ENCODE peak calls at places on chromosomes 5 and 9, in nine cellular contexts. V is kidney epithelial cell, J is glutamatergic neuron, M is GM23338, L is lower leg skin, C is cardiac fibroblast, S is keratinocyte, Z is heart right ventricle, O is GM20000. E is an unnamed sample.
A peak's percentile ranks its signal among the peaks of the same experiment; 100 is the strongest.

GRCh38 chr9:95338243-95338642 is 20.7 kb upstream of the FANCC start:
- DNase-seq in Z (no peak), L (no peak), S (no peak), V (no peak), J (no peak), C (no peak), O (no peak), M (no peak), E (no peak)

GRCh38 chr5:157476699-157477408 is 16.8 kb downstream of the NIPAL4 start:
- DNase-seq in Z (peak; percentile 33), V (peak; percentile 44), O (peak; percentile 74), M (peak; percentile 89), J (no peak), C (peak; percentile 81), L (peak; percentile 37), S (no peak), E (peak; percentile 31)

GRCh38 chr5:90898330-90899013 is 339.9 kb downstream of the ADGRV1 start:
- DNase-seq in M (no peak), V (no peak), O (no peak), C (peak; percentile 26), S (no peak), J (no peak), Z (no peak), L (no peak), E (no peak)

GRCh38 chr5:16572289-16573015 is 44.3 kb downstream of the RETREG1 start:
- DNase-seq in O (no peak), C (no peak), L (no peak), J (no peak), S (no peak), Z (no peak), M (no peak), V (no peak), E (no peak)

GRCh38 chr5:54344653-54345052 is 34.3 kb upstream of the ARL15 start:
- DNase-seq in S (no peak), J (no peak), Z (no peak), M (no peak), L (no peak), C (no peak), V (no peak), O (no peak), E (no peak)

GRCh38 chr5:73312146-73312871 is 136.3 kb downstream of the FOXD1 start:
- DNase-seq in Z (no peak), J (no peak), O (no peak), S (no peak), L (no peak), M (peak; percentile 62), V (peak; percentile 39), C (peak; percentile 80), E (no peak)

GRCh38 chr5:64637144-64637543 is 53.2 kb upstream of the SHISAL2B start:
- DNase-seq in C (no peak), Z (no peak), O (no peak), J (no peak), M (no peak), S (no peak), L (no peak), V (no peak), E (no peak)

GRCh38 chr5:61904730-61905129 is 401.3 kb upstream of the KIF2A start:
- DNase-seq in O (no peak), M (no peak), J (no peak), C (no peak), S (no peak), V (no peak), Z (no peak), L (no peak), E (no peak)

GRCh38 chr9:6198251-6198650 is 17.4 kb upstream of the IL33 start:
- DNase-seq in J (no peak), L (no peak), V (no peak), Z (no peak), S (no peak), M (no peak), C (no peak), O (no peak), E (no peak)

GRCh38 chr9:6197330-6197729 is 18.3 kb upstream of the IL33 start:
- DNase-seq in M (peak; percentile 75), S (no peak), C (peak; percentile 63), O (no peak), L (no peak), V (no peak), J (no peak), Z (peak; percentile 18), E (no peak)

GRCh38 chr9:6195714-6196360 is 19.8 kb upstream of the IL33 start:
- DNase-seq in V (no peak), O (no peak), Z (no peak), C (no peak), L (no peak), J (no peak), M (no peak), S (no peak), E (no peak)

GRCh38 chr9:6194934-6195333 is 20.7 kb upstream of the IL33 start:
- DNase-seq in S (no peak), V (no peak), J (no peak), Z (no peak), L (no peak), C (no peak), O (no peak), M (peak; percentile 38), E (no peak)

GRCh38 chr9:6199596-6199995 is 16.0 kb upstream of the IL33 start:
- DNase-seq in Z (no peak), V (no peak), O (no peak), S (no peak), M (no peak), L (no peak), C (no peak), J (no peak), E (no peak)
- TF ChIP-seq CTCF in Z (no peak), V (no peak), O (no peak), S (no peak), M (no peak), L (no peak), C (no peak), J (no peak), E (no peak)

GRCh38 chr5:10528056-10528816 is 35.6 kb upstream of the ANKRD33B start:
- DNase-seq in C (peak; percentile 27), J (no peak), M (no peak), V (no peak), S (peak; percentile 25), L (no peak), O (no peak), Z (no peak), E (no peak)
- TF ChIP-seq CTCF in C (no peak), J (peak; percentile 10), M (peak; percentile 38), V (no peak), S (peak; percentile 45), L (no peak), O (no peak), Z (no peak), E (no peak)

GRCh38 chr9:21316860-21317259 is 11.7 kb upstream of the IFNA5 start:
- DNase-seq in V (no peak), M (peak; percentile 17), C (peak; percentile 4), O (no peak), Z (no peak), J (no peak), S (no peak), L (no peak), E (no peak)
- TF ChIP-seq CTCF in V (no peak), M (peak; percentile 13), C (no peak), O (no peak), Z (no peak), J (no peak), S (no peak), L (no peak), E (no peak)

GRCh38 chr5:96595300-96596090 is 66.7 kb upstream of the CAST start:
- DNase-seq in M (peak; percentile 75), S (no peak), V (no peak), L (no peak), C (no peak), J (no peak), O (peak; percentile 33), Z (no peak), E (no peak)
- TF ChIP-seq CTCF in M (peak; percentile 78), S (peak; percentile 67), V (peak; percentile 24), L (no peak), C (peak; percentile 49), J (peak; percentile 68), O (no peak), Z (peak; percentile 41), E (peak; percentile 55)

DNA sequence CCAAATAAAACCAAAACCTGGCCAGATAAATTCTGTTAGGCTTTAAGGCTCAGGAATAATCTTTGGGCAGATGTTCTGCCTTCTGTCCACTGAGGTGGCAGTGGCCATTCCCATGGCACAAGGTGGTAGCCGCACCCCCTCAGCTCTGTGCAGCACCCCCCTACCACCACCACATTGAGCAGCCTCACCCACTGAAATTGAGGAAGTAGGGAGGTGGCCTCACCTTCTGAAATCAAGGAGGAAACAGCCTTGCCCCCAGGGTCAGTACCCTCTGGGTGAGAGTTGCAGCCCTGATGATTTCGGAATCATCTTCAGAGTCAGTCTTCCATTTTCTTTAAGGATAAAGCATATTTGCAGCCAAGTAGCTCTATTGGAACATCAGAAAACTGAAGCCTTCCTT is 204.8 kb upstream of the PIK3R1 start:
- DNase-seq in M (no peak), S (no peak), O (no peak), L (no peak), J (no peak), Z (no peak), C (no peak), V (no peak), E (no peak)
- TF ChIP-seq CTCF in M (no peak), S (no peak), O (no peak), L (no peak), J (no peak), Z (no peak), C (no peak), V (no peak), E (no peak)

GRCh38 chr9:74277532-74277931 is 219.6 kb upstream of the RORB start:
- DNase-seq in J (no peak), O (peak; percentile 56), C (no peak), Z (no peak), L (no peak), S (no peak), M (no peak), V (no peak), E (no peak)

GRCh38 chr9:74282526-74283253 is 214.4 kb upstream of the RORB start:
- DNase-seq in Z (no peak), J (no peak), S (no peak), C (no peak), V (no peak), L (no peak), O (no peak), M (no peak), E (no peak)

GRCh38 chr9:74285075-74285474 is 212.1 kb upstream of the RORB start:
- DNase-seq in V (no peak), C (peak; percentile 1), L (no peak), O (no peak), Z (no peak), M (no peak), J (no peak), S (no peak), E (no peak)

GRCh38 chr9:74284596-74284995 is 212.5 kb upstream of the RORB start:
- DNase-seq in M (no peak), Z (no peak), O (no peak), V (no peak), C (no peak), S (no peak), L (no peak), J (no peak), E (no peak)

GRCh38 chr9:74281674-74282073 is 215.5 kb upstream of the RORB start:
- DNase-seq in O (no peak), C (no peak), S (no peak), L (no peak), J (no peak), M (peak; percentile 80), Z (no peak), V (no peak), E (no peak)
- TF ChIP-seq CTCF in O (peak; percentile 21), C (no peak), S (no peak), L (no peak), J (no peak), M (peak; percentile 73), Z (no peak), V (peak; percentile 19), E (peak; percentile 41)

E was measured in neural crest cell.